ENCODE peak calls at places on chromosomes 5 and 9, in seven cellular contexts. N is amygdala; K is AG08395; V is HFF-Myc; W is frontal cortex; D is stimulated activated CD4-positive, alpha-beta T cell treated with anti-CD3 and anti-CD28 coated beads, Interleukin-4, amount 100 ng/mL, for 1 hour; J is GM13976. S is an unnamed sample.

GRCh38 chr9:129093602-129094386 is 12.9 kb downstream of the DOLPP1 start:
- DNase-seq in N (no peak), K (no peak), V (no peak), W (no peak), D (no peak), J (no peak), S (no peak)

GRCh38 chr5:141508808-141509611 is 20.1 kb downstream of the PCDHGC5 start:
- DNase-seq in N (no peak), K (peak), V (peak), W (no peak), D (no peak), J (no peak), S (no peak)

GRCh38 chr5:8396756-8397155 is 527.8 kb downstream of the MTRR start:
- DNase-seq in N (no peak), K (no peak), V (no peak), W (no peak), D (no peak), J (no peak), S (no peak)

GRCh38 chr9:137436761-137437600 is 4.2 kb downstream of the ENTPD8 start:
- DNase-seq in N (no peak), K (no peak), V (no peak), W (no peak), D (no peak), J (no peak), S (no peak)

GRCh38 chr9:11086561-11086960 is 473.8 kb upstream of the PTPRD start:
- DNase-seq in N (no peak), K (no peak), V (no peak), W (no peak), D (no peak), J (no peak), S (no peak)

GRCh38 chr5:35202319-35203111 is 27.8 kb downstream of the PRLR start:
- DNase-seq in N (peak), K (peak), V (peak), W (no peak), D (peak), J (peak), S (peak)

GRCh38 chr5:12865529-12865928 is 961.3 kb upstream of the CTNND2 start:
- DNase-seq in N (no peak), K (no peak), V (no peak), W (no peak), D (no peak), J (no peak), S (no peak)

GRCh38 chr5:35876922-35877321 is 20.2 kb downstream of the IL7R start:
- DNase-seq in N (no peak), K (peak), V (no peak), W (no peak), D (no peak), J (no peak), S (no peak)

GRCh38 chr5:179194201-179194910 is 134.2 kb downstream of the ZNF354C start:
- DNase-seq in N (no peak), K (no peak), V (no peak), W (no peak), D (no peak), J (no peak), S (no peak)

GRCh38 chr9:85224729-85225128 is 517.0 kb downstream of the AGTPBP1 start:
- DNase-seq in N (no peak), K (peak), V (no peak), W (no peak), D (no peak), J (no peak), S (no peak)

GRCh38 chr5:102857090-102857818 is 102.1 kb downstream of the PAM start:
- DNase-seq in N (no peak), K (peak), V (no peak), W (no peak), D (no peak), J (no peak), S (no peak)

GRCh38 chr5:134500699-134501430 is 24.6 kb upstream of the JADE2 start:
- DNase-seq in N (no peak), K (no peak), V (no peak), W (no peak), D (no peak), J (no peak), S (no peak)

GRCh38 chr9:34518110-34518616 is 4.6 kb downstream of the ENHO start:
- DNase-seq in N (no peak), K (no peak), V (no peak), W (no peak), D (no peak), J (no peak), S (no peak)

GRCh38 chr9:78133751-78134150 is 102.1 kb upstream of the CEP78 start:
- DNase-seq in N (no peak), K (no peak), V (no peak), W (no peak), D (no peak), J (no peak), S (no peak)

GRCh38 chr9:137759649-137760321 is 117.8 kb upstream of the CACNA1B start:
- DNase-seq in N (no peak), K (no peak), V (no peak), W (no peak), D (no peak), J (peak), S (no peak)

GRCh38 chr9:27090231-27090630 is 18.8 kb upstream of the TEK start:
- DNase-seq in N (no peak), K (no peak), V (no peak), W (no peak), D (no peak), J (no peak), S (no peak)

GRCh38 chr9:90964101-90965020 is 162.7 kb downstream of the SYK start:
- DNase-seq in N (no peak), K (no peak), V (no peak), W (no peak), D (no peak), J (peak), S (no peak)

GRCh38 chr9:33778700-33779351 is 16.5 kb upstream of the PRSS3 start:
- DNase-seq in N (peak), K (peak), V (no peak), W (peak), D (peak), J (peak), S (no peak)

GRCh38 chr9:99142275-99142674 is 37.4 kb downstream of the TGFBR1 start:
- DNase-seq in N (no peak), K (no peak), V (no peak), W (no peak), D (no peak), J (no peak), S (no peak)

GRCh38 chr9:69389437-69389995 is 64.5 kb downstream of the ENTREP1 start:
- DNase-seq in N (no peak), K (no peak), V (no peak), W (no peak), D (no peak), J (no peak), S (no peak)

GRCh38 chr5:148913985-148914421 is 87.6 kb downstream of the ADRB2 start:
- DNase-seq in N (no peak), K (peak), V (no peak), W (no peak), D (no peak), J (no peak), S (peak)

GRCh38 chr9:88313364-88314220 is 74.7 kb upstream of the SPIN1 start:
- DNase-seq in N (no peak), K (no peak), V (no peak), W (no peak), D (peak), J (no peak), S (no peak)

GRCh38 chr5:110032386-110032785 is 342.7 kb downstream of the MAN2A1 start:
- DNase-seq in N (no peak), K (no peak), V (no peak), W (no peak), D (no peak), J (no peak), S (no peak)

GRCh38 chr5:54013556-54014157 is 296.7 kb downstream of the ARL15 start:
- DNase-seq in N (no peak), K (peak), V (peak), W (no peak), D (peak), J (no peak), S (no peak)

GRCh38 chr9:129270205-129270604 is 92.1 kb upstream of the IER5L start:
- DNase-seq in N (no peak), K (no peak), V (no peak), W (no peak), D (peak), J (peak), S (no peak)

GRCh38 chr9:14987858-14988257 is 77.6 kb upstream of the FREM1 start:
- DNase-seq in N (no peak), K (no peak), V (no peak), W (no peak), D (no peak), J (no peak), S (no peak)